ENCODE peak calls at places on chromosome 21, in nine cellular contexts. One of them, this sample, is unnamed.

GRCh38 chr21:15592957-15593356 is 136.8 kb upstream of the USP25 start:
- DNase-seq in cardiac fibroblast: no peak
- DNase-seq in bronchial epithelial cell: peak
- DNase-seq in KG1: no peak
- DNase-seq in esophagus squamous epithelium: no peak
- DNase-seq in kidney tubule cell: no peak
- DNase-seq in activated naive CD4-positive, alpha-beta T cell: no peak
- DNase-seq in kidney epithelial cell: no peak
- DNase-seq in COR-L47: no peak
- DNase-seq in this sample: no peak

GRCh38 chr21:43274946-43275310 is 106.1 kb downstream of the CRYAA start:
- DNase-seq in kidney epithelial cell: no peak
- DNase-seq in cardiac fibroblast: no peak
- DNase-seq in COR-L47: no peak
- DNase-seq in bronchial epithelial cell: no peak
- DNase-seq in esophagus squamous epithelium: no peak
- DNase-seq in activated naive CD4-positive, alpha-beta T cell: no peak
- DNase-seq in KG1: no peak
- DNase-seq in kidney tubule cell: no peak
- DNase-seq in this sample: no peak

GRCh38 chr21:35179990-35180557 is 131.0 kb upstream of the RUNX1 start:
- DNase-seq in esophagus squamous epithelium: no peak
- DNase-seq in KG1: no peak
- DNase-seq in kidney tubule cell: peak
- DNase-seq in COR-L47: no peak
- DNase-seq in kidney epithelial cell: no peak
- DNase-seq in bronchial epithelial cell: peak
- DNase-seq in cardiac fibroblast: peak
- DNase-seq in activated naive CD4-positive, alpha-beta T cell: no peak
- DNase-seq in this sample: no peak

GRCh38 chr21:46286668-46286982 is 483 bp downstream of the YBEY start:
- DNase-seq in cardiac fibroblast: no peak
- DNase-seq in activated naive CD4-positive, alpha-beta T cell: no peak
- DNase-seq in COR-L47: no peak
- DNase-seq in KG1: no peak
- DNase-seq in kidney tubule cell: no peak
- DNase-seq in bronchial epithelial cell: no peak
- DNase-seq in kidney epithelial cell: no peak
- DNase-seq in esophagus squamous epithelium: no peak
- DNase-seq in this sample: no peak

GRCh38 chr21:44653656-44654575 is 543 bp downstream of the KRTAP12-4 start:
- DNase-seq in activated naive CD4-positive, alpha-beta T cell: peak
- DNase-seq in KG1: no peak
- DNase-seq in esophagus squamous epithelium: no peak
- DNase-seq in kidney epithelial cell: no peak
- DNase-seq in COR-L47: peak
- DNase-seq in bronchial epithelial cell: no peak
- DNase-seq in kidney tubule cell: no peak
- DNase-seq in cardiac fibroblast: no peak
- DNase-seq in this sample: no peak

GRCh38 chr21:16308269-16308668 is 578.5 kb downstream of the USP25 start:
- DNase-seq in cardiac fibroblast: peak
- DNase-seq in bronchial epithelial cell: peak
- DNase-seq in COR-L47: no peak
- DNase-seq in activated naive CD4-positive, alpha-beta T cell: no peak
- DNase-seq in kidney epithelial cell: no peak
- DNase-seq in KG1: no peak
- DNase-seq in kidney tubule cell: peak
- DNase-seq in esophagus squamous epithelium: no peak
- DNase-seq in this sample: peak

GRCh38 chr21:15122241-15122640 is 57.4 kb upstream of the NRIP1 start:
- DNase-seq in bronchial epithelial cell: peak
- DNase-seq in activated naive CD4-positive, alpha-beta T cell: no peak
- DNase-seq in COR-L47: no peak
- DNase-seq in KG1: no peak
- DNase-seq in kidney tubule cell: peak
- DNase-seq in esophagus squamous epithelium: no peak
- DNase-seq in cardiac fibroblast: peak
- DNase-seq in kidney epithelial cell: no peak
- DNase-seq in this sample: no peak

GRCh38 chr21:45848805-45849204 is 132.8 kb upstream of the COL6A1 start:
- DNase-seq in activated naive CD4-positive, alpha-beta T cell: no peak
- DNase-seq in COR-L47: no peak
- DNase-seq in bronchial epithelial cell: no peak
- DNase-seq in kidney tubule cell: no peak
- DNase-seq in KG1: no peak
- DNase-seq in esophagus squamous epithelium: no peak
- DNase-seq in kidney epithelial cell: no peak
- DNase-seq in cardiac fibroblast: no peak
- DNase-seq in this sample: no peak

GRCh38 chr21:41160036-41160435 is 7.9 kb upstream of the BACE2 start:
- DNase-seq in esophagus squamous epithelium: no peak
- DNase-seq in bronchial epithelial cell: no peak
- DNase-seq in KG1: no peak
- DNase-seq in COR-L47: no peak
- DNase-seq in activated naive CD4-positive, alpha-beta T cell: no peak
- DNase-seq in cardiac fibroblast: no peak
- DNase-seq in kidney epithelial cell: no peak
- DNase-seq in kidney tubule cell: peak
- DNase-seq in this sample: no peak

GRCh38 chr21:42262826-42263225 is 43.9 kb downstream of the ABCG1 start:
- DNase-seq in kidney epithelial cell: no peak
- DNase-seq in cardiac fibroblast: peak
- DNase-seq in bronchial epithelial cell: peak
- DNase-seq in activated naive CD4-positive, alpha-beta T cell: no peak
- DNase-seq in esophagus squamous epithelium: no peak
- DNase-seq in kidney tubule cell: peak
- DNase-seq in COR-L47: no peak
- DNase-seq in KG1: no peak
- DNase-seq in this sample: no peak

GRCh38 chr21:36008505-36008904 is 51.8 kb downstream of the SETD4 start:
- DNase-seq in kidney epithelial cell: no peak
- DNase-seq in COR-L47: no peak
- DNase-seq in cardiac fibroblast: no peak
- DNase-seq in kidney tubule cell: no peak
- DNase-seq in activated naive CD4-positive, alpha-beta T cell: no peak
- DNase-seq in bronchial epithelial cell: no peak
- DNase-seq in KG1: no peak
- DNase-seq in esophagus squamous epithelium: no peak
- DNase-seq in this sample: no peak

GRCh38 chr21:44263768-44264167 is 2.1 kb upstream of the DNMT3L start:
- DNase-seq in esophagus squamous epithelium: no peak
- DNase-seq in cardiac fibroblast: no peak
- DNase-seq in activated naive CD4-positive, alpha-beta T cell: no peak
- DNase-seq in COR-L47: no peak
- DNase-seq in kidney epithelial cell: no peak
- DNase-seq in bronchial epithelial cell: no peak
- DNase-seq in KG1: no peak
- DNase-seq in kidney tubule cell: no peak
- DNase-seq in this sample: no peak

GRCh38 chr21:21159253-21159899 is 161.2 kb downstream of the NCAM2 start:
- DNase-seq in esophagus squamous epithelium: no peak
- DNase-seq in bronchial epithelial cell: peak
- DNase-seq in kidney tubule cell: no peak
- DNase-seq in COR-L47: no peak
- DNase-seq in KG1: no peak
- DNase-seq in cardiac fibroblast: peak
- DNase-seq in activated naive CD4-positive, alpha-beta T cell: no peak
- DNase-seq in kidney epithelial cell: no peak
- DNase-seq in this sample: no peak

GRCh38 chr21:42389449-42389835 is 6.4 kb downstream of the TMPRSS3 start:
- DNase-seq in cardiac fibroblast: no peak
- DNase-seq in COR-L47: peak
- DNase-seq in KG1: no peak
- DNase-seq in bronchial epithelial cell: no peak
- DNase-seq in esophagus squamous epithelium: no peak
- DNase-seq in kidney epithelial cell: no peak
- DNase-seq in activated naive CD4-positive, alpha-beta T cell: no peak
- DNase-seq in kidney tubule cell: peak
- DNase-seq in this sample: no peak

GRCh38 chr21:31446206-31446900 is 102.3 kb upstream of the TIAM1 start:
- DNase-seq in KG1: peak
- DNase-seq in bronchial epithelial cell: no peak
- DNase-seq in kidney epithelial cell: no peak
- DNase-seq in COR-L47: no peak
- DNase-seq in esophagus squamous epithelium: no peak
- DNase-seq in cardiac fibroblast: no peak
- DNase-seq in activated naive CD4-positive, alpha-beta T cell: peak
- DNase-seq in kidney tubule cell: no peak
- DNase-seq in this sample: no peak

GRCh38 chr21:39788383-39788782 is 43.4 kb downstream of the IGSF5 start:
- DNase-seq in COR-L47: peak
- DNase-seq in bronchial epithelial cell: peak
- DNase-seq in KG1: no peak
- DNase-seq in cardiac fibroblast: peak
- DNase-seq in activated naive CD4-positive, alpha-beta T cell: no peak
- DNase-seq in esophagus squamous epithelium: no peak
- DNase-seq in kidney epithelial cell: peak
- DNase-seq in kidney tubule cell: peak
- DNase-seq in this sample: peak

GRCh38 chr21:18356801-18357200 is 46.8 kb downstream of the TMPRSS15 start:
- DNase-seq in cardiac fibroblast: no peak
- DNase-seq in bronchial epithelial cell: no peak
- DNase-seq in activated naive CD4-positive, alpha-beta T cell: no peak
- DNase-seq in KG1: no peak
- DNase-seq in kidney tubule cell: no peak
- DNase-seq in kidney epithelial cell: no peak
- DNase-seq in COR-L47: no peak
- DNase-seq in esophagus squamous epithelium: no peak
- DNase-seq in this sample: no peak